ENCODE peak calls at places on chromosomes 1 and 21, in six cellular contexts. H, P, Z, V, Q and B are unnamed samples.
A peak's percentile ranks its signal among the peaks of the same experiment; 100 is the strongest.

GRCh38 chr1:160094291-160094625 is 4.2 kb downstream of the IGSF8 start:
- DNase-seq in Z (no peak), Q (no peak), H (no peak), P (no peak), V (no peak), B (no peak)

GRCh38 chr1:111576547-111576946 is 43.0 kb upstream of the RAP1A start:
- DNase-seq in V (no peak), Z (no peak), H (no peak), Q (no peak), P (no peak), B (no peak)

GRCh38 chr1:115976062-115976899 is at the start of gene SLC22A15:
- DNase-seq in Z (peak; percentile 54), P (peak; percentile 47), H (peak; percentile 72), V (peak; percentile 78), Q (no peak), B (no peak)

GRCh38 chr21:37365657-37366487 is 701 bp upstream of the DYRK1A start:
- DNase-seq in V (peak; percentile 90), H (peak; percentile 77), P (peak; percentile 41), Z (peak; percentile 39), Q (no peak), B (no peak)

GRCh38 chr1:221715321-221716169 is 26.3 kb downstream of the DUSP10 start:
- DNase-seq in H (no peak), Z (no peak), Q (no peak), P (peak; percentile 59), V (no peak), B (no peak)

GRCh38 chr1:198605426-198605825 is 33.4 kb upstream of the PTPRC start:
- DNase-seq in H (no peak), Z (no peak), Q (no peak), V (no peak), P (no peak), B (no peak)

GRCh38 chr1:171935664-171936063 is 94.4 kb downstream of the DNM3 start:
- DNase-seq in V (no peak), H (no peak), Q (no peak), Z (no peak), P (peak; percentile 9), B (no peak)

GRCh38 chr1:234208791-234209190 is 164.5 kb upstream of the COA6 start:
- DNase-seq in Q (no peak), Z (no peak), P (peak; percentile 5), V (no peak), H (no peak), B (no peak)

GRCh38 chr1:157154940-157155514 is 16.8 kb upstream of the ETV3 start:
- DNase-seq in Z (no peak), H (peak; percentile 37), P (peak; percentile 54), V (peak; percentile 62), Q (no peak), B (no peak)

GRCh38 chr21:45579383-45580180 is 37.3 kb upstream of the SLC19A1 start:
- DNase-seq in H (no peak), P (no peak), Q (no peak), V (no peak), Z (no peak), B (no peak)

GRCh38 chr1:163774390-163774789 is 452.6 kb downstream of the NUF2 start:
- DNase-seq in Z (no peak), H (no peak), P (no peak), Q (no peak), V (no peak), B (no peak)

GRCh38 chr1:194809665-194810064 is 1623.3 kb upstream of the B3GALT2 start:
- DNase-seq in P (no peak), Z (no peak), Q (no peak), H (no peak), V (no peak), B (no peak)

GRCh38 chr1:151372411-151372934 is at the start of gene SELENBP1:
- DNase-seq in Z (no peak), V (peak; percentile 89), P (peak; percentile 74), H (peak; percentile 82), Q (no peak), B (peak; percentile 26)

GRCh38 chr1:154988053-154988954 is 5.1 kb upstream of the LENEP start:
- DNase-seq in V (peak; percentile 48), P (no peak), Z (no peak), Q (no peak), H (no peak), B (no peak)

GRCh38 chr1:50693829-50694228 is 266.2 kb downstream of the FAF1 start:
- DNase-seq in H (no peak), P (no peak), V (no peak), Z (no peak), Q (no peak), B (no peak)

GRCh38 chr1:48654606-48655210 is 122.0 kb downstream of the BEND5 start:
- DNase-seq in H (no peak), V (no peak), P (no peak), Q (no peak), Z (no peak), B (no peak)

GRCh38 chr1:70528591-70529333 is 117.7 kb downstream of the CTH start:
- DNase-seq in H (no peak), P (peak; percentile 42), Q (no peak), V (no peak), Z (no peak), B (peak; percentile 12)

GRCh38 chr21:30415993-30416392 is 9.7 kb downstream of the KRTAP13-3 start:
- DNase-seq in P (no peak), Z (no peak), V (no peak), Q (no peak), H (no peak), B (no peak)

GRCh38 chr1:228058172-228058980 is 24.1 kb upstream of the ARF1 start:
- DNase-seq in H (no peak), Z (peak; percentile 6), P (no peak), V (peak; percentile 17), Q (no peak), B (no peak)

GRCh38 chr1:239909894-239910293 is 181.8 kb upstream of the FMN2 start:
- DNase-seq in Q (no peak), P (peak; percentile 91), V (peak; percentile 82), H (no peak), Z (no peak), B (no peak)

GRCh38 chr1:93437976-93438605 is 9.8 kb upstream of the FNBP1L start:
- DNase-seq in H (no peak), Z (no peak), Q (peak; percentile 17), P (peak; percentile 70), V (no peak), B (no peak)

GRCh38 chr1:111559736-111560279 is 56.4 kb upstream of the ADORA3 start:
- DNase-seq in P (peak; percentile 75), H (no peak), Q (no peak), Z (no peak), V (no peak), B (no peak)

GRCh38 chr1:240912821-240913220 is 300.9 kb upstream of the GREM2 start:
- DNase-seq in Q (no peak), H (no peak), V (no peak), P (no peak), Z (no peak), B (no peak)

DNA sequence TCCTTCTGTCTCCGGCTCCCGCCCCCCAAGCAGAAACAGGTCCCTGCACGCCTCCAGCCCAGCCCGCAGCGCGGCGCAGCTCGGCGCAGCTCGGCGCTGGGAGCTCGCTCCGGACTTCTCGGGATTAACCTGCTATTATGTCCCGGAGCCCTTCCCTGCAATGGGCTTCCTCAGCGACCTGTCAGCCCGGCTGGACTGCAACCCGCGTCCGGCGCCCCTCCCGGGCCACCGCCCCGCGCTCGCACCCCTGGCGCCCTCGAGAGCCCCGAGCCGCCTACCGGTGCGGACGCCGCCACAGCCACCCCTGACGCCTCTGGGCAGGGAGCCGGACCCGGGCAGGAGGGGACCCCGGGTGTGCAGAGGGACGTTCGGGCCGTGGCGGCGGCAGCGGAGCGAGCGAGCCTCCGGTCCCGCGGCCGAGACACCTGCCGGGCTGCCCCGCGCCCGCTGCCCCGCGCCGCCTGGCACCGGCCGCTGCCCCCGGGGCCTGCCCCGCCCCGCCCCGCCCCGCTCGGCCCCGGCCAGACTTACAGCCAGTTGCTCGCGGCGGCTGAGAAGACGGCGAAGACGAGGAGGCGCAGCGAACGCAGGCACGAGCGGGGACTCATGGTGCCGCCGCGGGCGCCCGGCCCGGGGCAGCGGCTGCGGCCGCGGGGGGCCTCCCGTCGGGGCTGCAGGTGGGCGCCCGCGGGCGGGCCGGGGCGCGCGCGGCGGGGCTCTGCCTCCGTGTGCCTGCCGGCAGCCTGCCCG is 407 bp downstream of the WNT4 start:
- DNase-seq in V (peak; percentile 67), Z (no peak), P (no peak), Q (no peak), H (no peak), B (no peak)
- TF ChIP-seq CTCF in V (peak; percentile 11), Z (no peak), P (no peak), Q (no peak), H (no peak), B (no peak)

GRCh38 chr1:16960560-16961296 is 19.7 kb downstream of the MFAP2 start:
- DNase-seq in H (peak; percentile 81), Z (peak; percentile 61), P (peak; percentile 73), V (peak; percentile 89), Q (no peak), B (no peak)

GRCh38 chr1:16965486-16966067 is 14.8 kb downstream of the MFAP2 start:
- DNase-seq in Z (no peak), V (no peak), P (no peak), Q (no peak), H (no peak), B (no peak)

GRCh38 chr1:16958475-16958874 is 21.9 kb downstream of the MFAP2 start:
- DNase-seq in Q (no peak), Z (no peak), V (no peak), P (no peak), H (no peak), B (no peak)

GRCh38 chr1:16956775-16957174 is 23.6 kb downstream of the MFAP2 start:
- DNase-seq in Z (no peak), Q (no peak), V (no peak), H (no peak), P (no peak), B (no peak)

DNA sequence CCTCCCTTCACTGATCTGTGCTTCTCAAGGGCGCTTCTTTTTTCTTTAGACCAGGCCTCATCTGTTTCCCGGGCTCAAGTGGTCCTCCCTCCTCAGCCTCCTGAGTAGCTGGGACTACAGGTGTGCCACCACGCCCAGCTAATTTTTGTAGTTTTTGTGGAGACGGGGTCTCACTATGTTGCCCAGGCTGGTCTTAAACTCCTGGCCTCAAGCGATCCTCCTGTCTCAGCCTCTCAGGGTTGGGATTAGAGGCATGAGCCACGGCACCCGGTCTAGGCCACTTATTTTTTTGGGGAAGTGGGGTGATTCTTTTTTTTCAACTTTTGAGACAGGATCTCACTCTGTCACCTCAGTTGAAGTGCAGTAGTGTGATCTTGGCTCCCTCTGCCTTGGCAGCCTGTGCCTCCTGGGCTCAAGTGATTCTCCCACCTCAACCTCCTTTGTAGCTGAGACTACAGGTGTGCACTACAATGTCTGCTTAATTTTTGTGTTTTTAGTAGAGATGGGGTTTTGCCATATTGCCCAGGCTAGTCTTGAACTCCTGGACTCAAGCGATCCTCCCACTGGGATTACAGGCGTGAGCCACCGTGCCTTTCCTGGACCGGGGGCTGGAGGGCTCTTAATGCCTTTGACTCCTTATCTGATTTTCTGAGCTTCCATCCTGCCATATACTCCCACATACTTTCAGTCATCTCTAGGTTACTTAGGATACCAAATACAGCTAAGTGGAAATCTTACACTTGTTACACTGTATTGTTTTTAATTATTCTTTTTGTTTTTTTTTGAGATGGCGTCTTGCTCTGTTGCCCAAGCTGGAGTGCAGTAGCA is 18.9 kb downstream of the MFAP2 start:
- DNase-seq in H (no peak), P (no peak), Z (no peak), Q (no peak), V (no peak), B (no peak)
- H3K4me3 ChIP-seq in H (peak overlapping the region; percentile 43), P (peak overlapping the region; percentile 15), Z (no peak overlapping the region), Q (peak overlapping the region; percentile 25), V (peak overlapping the region; percentile 56), B (peak overlapping the region; percentile 15)

GRCh38 chr1:167805041-167805556 is 83.3 kb downstream of the MPZL1 start:
- DNase-seq in Q (no peak), V (no peak), H (no peak), P (no peak), Z (no peak), B (no peak)
- TF ChIP-seq CTCF in Q (no peak), V (no peak), H (no peak), P (no peak), Z (no peak), B (no peak)

GRCh38 chr1:34272152-34272551 is 95.4 kb downstream of the C1orf94 start:
- DNase-seq in P (no peak), V (no peak), Z (no peak), Q (no peak), H (no peak), B (no peak)
- H3K4me3 ChIP-seq in P (no peak overlapping the region), V (no peak overlapping the region), Z (no peak overlapping the region), Q (no peak overlapping the region), H (no peak overlapping the region), B (no peak overlapping the region)